ENCODE peak calls at places on chromosomes 2 and 18, in five cellular contexts. F is activated CD4-positive, alpha-beta T cell treated with anti-CD3 and anti-CD28 coated beads for 36 hours; E is IMR-90; P is tibial artery; Q is psoas muscle. U is an unnamed sample.

GRCh38 chr2:16106619-16107018 is 166.3 kb downstream of the MYCN start:
- DNase-seq in F (no peak), Q (no peak), E (no peak), P (no peak), U (no peak)

GRCh38 chr2:160703648-160704585 is 210.3 kb upstream of the RBMS1 start:
- DNase-seq in E (no peak), Q (peak), F (peak), P (no peak), U (no peak)

GRCh38 chr18:74023220-74023619 is 124.4 kb downstream of the FBXO15 start:
- DNase-seq in E (no peak), F (no peak), Q (no peak), P (no peak), U (no peak)

GRCh38 chr2:44364604-44365003 is 2.9 kb downstream of the CAMKMT start:
- DNase-seq in E (no peak), F (no peak), P (no peak), Q (no peak), U (no peak)

GRCh38 chr18:12109836-12110235 is 16.2 kb downstream of the ANKRD62 start:
- DNase-seq in P (no peak), Q (no peak), F (no peak), E (no peak), U (no peak)

GRCh38 chr2:33236457-33236856 is 240.0 kb upstream of the RASGRP3 start:
- DNase-seq in F (no peak), Q (no peak), P (no peak), E (peak), U (no peak)

GRCh38 chr2:74893332-74893731 is 59.4 kb downstream of the HK2 start:
- DNase-seq in P (no peak), E (peak), Q (no peak), F (no peak), U (no peak)

GRCh38 chr2:209663666-209664065 is 108.0 kb upstream of the UNC80 start:
- DNase-seq in Q (no peak), F (no peak), E (no peak), P (no peak), U (no peak)

GRCh38 chr2:182642328-182642727 is 73.7 kb upstream of the DNAJC10 start:
- DNase-seq in Q (peak), F (peak), E (peak), P (peak), U (no peak)

GRCh38 chr2:240328526-240328925 is 106.9 kb upstream of the GPC1 start:
- DNase-seq in E (no peak), P (no peak), Q (no peak), F (no peak), U (no peak)